ENCODE peak calls at places on chromosomes 1 and 21, in six cellular contexts. Q is foreskin fibroblast, J is fibroblast of lung, F is pancreas, D is non-pigmented ciliary epithelial cell, E is GM23248. M is an unnamed sample.

GRCh38 chr1:32336963-32337675 is 1.1 kb upstream of the MARCKSL1 start:
- DNase-seq in D (no peak), Q (peak), J (peak), F (peak), E (peak), M (peak)

GRCh38 chr1:240466509-240466908 is 145.4 kb downstream of the GREM2 start:
- DNase-seq in E (no peak), Q (no peak), D (no peak), J (no peak), F (no peak), M (no peak)

GRCh38 chr21:18350216-18350615 is 53.4 kb downstream of the TMPRSS15 start:
- DNase-seq in D (no peak), Q (no peak), F (no peak), E (no peak), J (peak), M (peak)

GRCh38 chr1:209619696-209620483 is 32.3 kb downstream of the LAMB3 start:
- DNase-seq in D (no peak), F (no peak), E (no peak), Q (no peak), J (no peak), M (no peak)

GRCh38 chr21:46110499-46111192 is 12.7 kb downstream of the COL6A2 start:
- DNase-seq in F (peak), E (peak), Q (peak), J (no peak), D (no peak), M (no peak)

GRCh38 chr1:24318988-24319863 is at the start of gene GRHL3:
- DNase-seq in F (peak), E (peak), D (no peak), J (peak), Q (no peak), M (no peak)

GRCh38 chr1:226132731-226133503 is 53.6 kb downstream of the ACBD3 start:
- DNase-seq in E (peak), Q (no peak), D (no peak), F (no peak), J (no peak), M (no peak)

GRCh38 chr1:78171736-78172590 is 126.2 kb downstream of the GIPC2 start:
- DNase-seq in D (peak), Q (peak), E (peak), F (no peak), J (peak), M (no peak)

M was measured in caudate nucleus.